ENCODE peak calls at places on chromosomes 2 and 18, in eight cellular contexts. I is activated CD4-positive, alpha-beta T cell treated with anti-CD3 and anti-CD28 coated beads, Interleukin-2, amount 50 U/mL, for 1 hour; G is adrenal gland; V is NCI-H1694 treated with DMSO at 0.1 percent for 48 hours; L is germinal center; C is cardiac septum; B is posterior cingulate gyrus; H is A673. U is an unnamed sample.

GRCh38 chr18:24544141-24544498 is 83.7 kb downstream of the HRH4 start:
- DNase-seq in I (no peak), G (no peak), V (peak; percentile 5), L (no peak), C (no peak), B (no peak), H (peak; percentile 27), U (peak; percentile 61)

GRCh38 chr2:60804473-60804872 is 48.4 kb downstream of the PAPOLG start:
- DNase-seq in I (no peak), G (no peak), V (no peak), L (no peak), C (no peak), B (no peak), H (no peak), U (no peak)

GRCh38 chr2:61898810-61899209 is 6.7 kb upstream of the COMMD1 start:
- DNase-seq in I (no peak), G (no peak), V (no peak), L (no peak), C (no peak), B (no peak), H (peak; percentile 38), U (peak; percentile 29)

GRCh38 chr18:14965553-14965952 is 217.6 kb downstream of the ANKRD30B start:
- DNase-seq in I (no peak), G (no peak), V (no peak), L (no peak), C (no peak), B (no peak), H (no peak), U (no peak)

GRCh38 chr2:172442072-172442895 is 14.9 kb downstream of the ITGA6 start:
- DNase-seq in I (peak; percentile 53), G (no peak), V (no peak), L (no peak), C (no peak), B (no peak), H (no peak), U (peak; percentile 99)

GRCh38 chr2:223383315-223383714 is 218.8 kb downstream of the SCG2 start:
- DNase-seq in I (no peak), G (no peak), V (no peak), L (no peak), C (no peak), B (no peak), H (no peak), U (no peak)

GRCh38 chr2:75500633-75501032 is 60.1 kb downstream of the EVA1A start:
- DNase-seq in I (no peak), G (no peak), V (no peak), L (no peak), C (no peak), B (no peak), H (peak; percentile 77), U (peak; percentile 24)

GRCh38 chr2:176636376-176636775 is 367.1 kb downstream of the MTX2 start:
- DNase-seq in I (no peak), G (no peak), V (no peak), L (no peak), C (no peak), B (no peak), H (peak; percentile 42), U (no peak)

GRCh38 chr18:2111456-2111855 is 459.8 kb downstream of the METTL4 start:
- DNase-seq in I (no peak), G (no peak), V (no peak), L (no peak), C (no peak), B (no peak), H (no peak), U (peak; percentile 36)

GRCh38 chr2:205684871-205685313 is 2.6 kb downstream of the NRP2 start:
- DNase-seq in I (no peak), G (no peak), V (no peak), L (no peak), C (no peak), B (peak; percentile 34), H (no peak), U (peak; percentile 23)

GRCh38 chr2:110678457-110679336 is 834 bp upstream of the BUB1 start:
- DNase-seq in I (no peak), G (peak; percentile 26), V (no peak), L (peak; percentile 37), C (no peak), B (peak; percentile 25), H (peak; percentile 40), U (peak; percentile 28)

GRCh38 chr2:23351388-23352141 is 33.4 kb upstream of the KLHL29 start:
- DNase-seq in I (peak; percentile 43), G (peak; percentile 78), V (peak; percentile 17), L (peak; percentile 85), C (peak; percentile 89), B (peak; percentile 81), H (peak; percentile 92), U (peak; percentile 81)

GRCh38 chr2:160199683-160200389 is at the start of gene ITGB6:
- DNase-seq in I (no peak), G (no peak), V (no peak), L (no peak), C (no peak), B (no peak), H (no peak), U (no peak)

GRCh38 chr2:130755234-130756040 is at the start of gene AMER3:
- DNase-seq in I (no peak), G (no peak), V (no peak), L (no peak), C (no peak), B (no peak), H (no peak), U (no peak)

GRCh38 chr2:96148410-96149217 is 3.4 kb upstream of the DUSP2 start:
- DNase-seq in I (peak; percentile 98), G (peak; percentile 63), V (peak; percentile 46), L (peak; percentile 85), C (peak; percentile 87), B (no peak), H (peak; percentile 77), U (peak; percentile 91)

GRCh38 chr2:71503827-71504226 is 50.5 kb downstream of the DYSF start:
- DNase-seq in I (no peak), G (no peak), V (no peak), L (no peak), C (peak; percentile 84), B (no peak), H (no peak), U (no peak)

GRCh38 chr18:40355701-40356100 is 1599.3 kb upstream of the PIK3C3 start:
- DNase-seq in I (no peak), G (no peak), V (no peak), L (no peak), C (no peak), B (no peak), H (no peak), U (peak; percentile 56)

GRCh38 chr2:191341436-191341835 is 96.2 kb downstream of the MYO1B start:
- DNase-seq in I (no peak), G (no peak), V (no peak), L (no peak), C (no peak), B (no peak), H (no peak), U (no peak)

GRCh38 chr2:193303464-193303863 is 1108.7 kb upstream of the TMEFF2 start:
- DNase-seq in I (no peak), G (no peak), V (no peak), L (no peak), C (no peak), B (no peak), H (no peak), U (peak; percentile 6)

GRCh38 chr2:239293450-239294430 is 107.1 kb downstream of the HDAC4 start:
- DNase-seq in I (peak; percentile 48), G (no peak), V (no peak), L (no peak), C (peak; percentile 67), B (no peak), H (no peak), U (no peak)

GRCh38 chr2:120990451-120990871 is 254.8 kb downstream of the GLI2 start:
- DNase-seq in I (no peak), G (peak; percentile 12), V (no peak), L (no peak), C (peak; percentile 64), B (no peak), H (no peak), U (peak; percentile 35)

GRCh38 chr2:8006626-8007025 is 675.2 kb upstream of the ID2 start:
- DNase-seq in I (no peak), G (no peak), V (no peak), L (no peak), C (no peak), B (no peak), H (no peak), U (no peak)

GRCh38 chr2:100887039-100887578 is 67.2 kb downstream of the NPAS2 start:
- DNase-seq in I (no peak), G (no peak), V (no peak), L (no peak), C (no peak), B (no peak), H (no peak), U (no peak)